ENCODE peak calls at places on chromosome 19, in seven cellular contexts. One of them, this sample, is unnamed.
A peak's percentile ranks its signal among the peaks of the same experiment; 100 is the strongest.

GRCh38 chr19:48403606-48404005 is 10.1 kb downstream of the GRIN2D start:
- DNase-seq in NCI-H345: peak; percentile 14
- DNase-seq in CD4-positive, alpha-beta memory T cell: peak; percentile 44
- DNase-seq in NCI-H748 treated with DMSO at 0.1 percent for 48 hours: no peak
- DNase-seq in activated naive CD4-positive, alpha-beta T cell treated with anti-CD3 and anti-CD28 coated beads, Interleukin-2, amount 10 ng/mL, durations not matched to agents 7 days and 5 days: peak; percentile 74
- DNase-seq in kidney epithelial cell: no peak
- DNase-seq in T-helper 17 cell: peak; percentile 28
- DNase-seq in this sample: peak; percentile 47

GRCh38 chr19:8248348-8249328 is 39.5 kb downstream of the CERS4 start:
- DNase-seq in CD4-positive, alpha-beta memory T cell: no peak
- DNase-seq in kidney epithelial cell: no peak
- DNase-seq in NCI-H748 treated with DMSO at 0.1 percent for 48 hours: no peak
- DNase-seq in T-helper 17 cell: no peak
- DNase-seq in activated naive CD4-positive, alpha-beta T cell treated with anti-CD3 and anti-CD28 coated beads, Interleukin-2, amount 10 ng/mL, durations not matched to agents 7 days and 5 days: no peak
- DNase-seq in NCI-H345: no peak
- DNase-seq in this sample: no peak

GRCh38 chr19:45159971-45160324 is 834 bp downstream of the NKPD1 start:
- DNase-seq in T-helper 17 cell: no peak
- DNase-seq in activated naive CD4-positive, alpha-beta T cell treated with anti-CD3 and anti-CD28 coated beads, Interleukin-2, amount 10 ng/mL, durations not matched to agents 7 days and 5 days: no peak
- DNase-seq in kidney epithelial cell: no peak
- DNase-seq in NCI-H748 treated with DMSO at 0.1 percent for 48 hours: no peak
- DNase-seq in NCI-H345: no peak
- DNase-seq in CD4-positive, alpha-beta memory T cell: no peak
- DNase-seq in this sample: no peak

GRCh38 chr19:7869453-7869909 is 4.7 kb downstream of the PRR36 start:
- DNase-seq in NCI-H345: no peak
- DNase-seq in activated naive CD4-positive, alpha-beta T cell treated with anti-CD3 and anti-CD28 coated beads, Interleukin-2, amount 10 ng/mL, durations not matched to agents 7 days and 5 days: peak; percentile 83
- DNase-seq in CD4-positive, alpha-beta memory T cell: peak; percentile 96
- DNase-seq in kidney epithelial cell: no peak
- DNase-seq in NCI-H748 treated with DMSO at 0.1 percent for 48 hours: no peak
- DNase-seq in T-helper 17 cell: peak; percentile 80
- DNase-seq in this sample: peak; percentile 81

GRCh38 chr19:49560358-49560900 is 19.9 kb downstream of the NOSIP start:
- DNase-seq in T-helper 17 cell: no peak
- DNase-seq in NCI-H748 treated with DMSO at 0.1 percent for 48 hours: no peak
- DNase-seq in kidney epithelial cell: no peak
- DNase-seq in CD4-positive, alpha-beta memory T cell: peak; percentile 56
- DNase-seq in activated naive CD4-positive, alpha-beta T cell treated with anti-CD3 and anti-CD28 coated beads, Interleukin-2, amount 10 ng/mL, durations not matched to agents 7 days and 5 days: peak; percentile 70
- DNase-seq in NCI-H345: no peak
- DNase-seq in this sample: peak; percentile 51

GRCh38 chr19:23804676-23805075 is 46.0 kb upstream of the ZNF681 start:
- DNase-seq in CD4-positive, alpha-beta memory T cell: no peak
- DNase-seq in T-helper 17 cell: no peak
- DNase-seq in NCI-H748 treated with DMSO at 0.1 percent for 48 hours: no peak
- DNase-seq in activated naive CD4-positive, alpha-beta T cell treated with anti-CD3 and anti-CD28 coated beads, Interleukin-2, amount 10 ng/mL, durations not matched to agents 7 days and 5 days: no peak
- DNase-seq in NCI-H345: no peak
- DNase-seq in kidney epithelial cell: no peak
- DNase-seq in this sample: no peak

GRCh38 chr19:49591731-49592485 is 926 bp downstream of the PRR12 start:
- DNase-seq in NCI-H345: peak; percentile 57
- DNase-seq in T-helper 17 cell: no peak
- DNase-seq in NCI-H748 treated with DMSO at 0.1 percent for 48 hours: no peak
- DNase-seq in activated naive CD4-positive, alpha-beta T cell treated with anti-CD3 and anti-CD28 coated beads, Interleukin-2, amount 10 ng/mL, durations not matched to agents 7 days and 5 days: peak; percentile 66
- DNase-seq in kidney epithelial cell: no peak
- DNase-seq in CD4-positive, alpha-beta memory T cell: peak; percentile 52
- DNase-seq in this sample: peak; percentile 62

GRCh38 chr19:35112995-35113693 is 2.5 kb upstream of the FXYD3 start:
- DNase-seq in NCI-H748 treated with DMSO at 0.1 percent for 48 hours: no peak
- DNase-seq in NCI-H345: no peak
- DNase-seq in kidney epithelial cell: no peak
- DNase-seq in CD4-positive, alpha-beta memory T cell: no peak
- DNase-seq in T-helper 17 cell: no peak
- DNase-seq in activated naive CD4-positive, alpha-beta T cell treated with anti-CD3 and anti-CD28 coated beads, Interleukin-2, amount 10 ng/mL, durations not matched to agents 7 days and 5 days: no peak
- DNase-seq in this sample: no peak

GRCh38 chr19:43452517-43453045 is 12.8 kb downstream of the LYPD3 start:
- DNase-seq in CD4-positive, alpha-beta memory T cell: no peak
- DNase-seq in NCI-H748 treated with DMSO at 0.1 percent for 48 hours: no peak
- DNase-seq in activated naive CD4-positive, alpha-beta T cell treated with anti-CD3 and anti-CD28 coated beads, Interleukin-2, amount 10 ng/mL, durations not matched to agents 7 days and 5 days: no peak
- DNase-seq in NCI-H345: no peak
- DNase-seq in T-helper 17 cell: no peak
- DNase-seq in kidney epithelial cell: no peak
- DNase-seq in this sample: no peak

GRCh38 chr19:10294368-10294697 is 4.6 kb downstream of the ICAM5 start:
- DNase-seq in activated naive CD4-positive, alpha-beta T cell treated with anti-CD3 and anti-CD28 coated beads, Interleukin-2, amount 10 ng/mL, durations not matched to agents 7 days and 5 days: no peak
- DNase-seq in NCI-H345: no peak
- DNase-seq in T-helper 17 cell: no peak
- DNase-seq in CD4-positive, alpha-beta memory T cell: no peak
- DNase-seq in NCI-H748 treated with DMSO at 0.1 percent for 48 hours: no peak
- DNase-seq in kidney epithelial cell: no peak
- DNase-seq in this sample: no peak

GRCh38 chr19:12647490-12648071 is 19.0 kb downstream of the MAN2B1 start:
- DNase-seq in CD4-positive, alpha-beta memory T cell: no peak
- DNase-seq in kidney epithelial cell: no peak
- DNase-seq in activated naive CD4-positive, alpha-beta T cell treated with anti-CD3 and anti-CD28 coated beads, Interleukin-2, amount 10 ng/mL, durations not matched to agents 7 days and 5 days: no peak
- DNase-seq in NCI-H748 treated with DMSO at 0.1 percent for 48 hours: peak; percentile 2
- DNase-seq in NCI-H345: no peak
- DNase-seq in T-helper 17 cell: no peak
- DNase-seq in this sample: no peak

GRCh38 chr19:16095071-16095571 is 16.6 kb upstream of the RAB8A start:
- DNase-seq in NCI-H345: no peak
- DNase-seq in CD4-positive, alpha-beta memory T cell: no peak
- DNase-seq in NCI-H748 treated with DMSO at 0.1 percent for 48 hours: no peak
- DNase-seq in activated naive CD4-positive, alpha-beta T cell treated with anti-CD3 and anti-CD28 coated beads, Interleukin-2, amount 10 ng/mL, durations not matched to agents 7 days and 5 days: no peak
- DNase-seq in kidney epithelial cell: no peak
- DNase-seq in T-helper 17 cell: no peak
- DNase-seq in this sample: no peak

GRCh38 chr19:29810504-29810871 is 1.3 kb upstream of the CCNE1 start:
- DNase-seq in T-helper 17 cell: no peak
- DNase-seq in CD4-positive, alpha-beta memory T cell: peak; percentile 6
- DNase-seq in activated naive CD4-positive, alpha-beta T cell treated with anti-CD3 and anti-CD28 coated beads, Interleukin-2, amount 10 ng/mL, durations not matched to agents 7 days and 5 days: no peak
- DNase-seq in kidney epithelial cell: no peak
- DNase-seq in NCI-H748 treated with DMSO at 0.1 percent for 48 hours: no peak
- DNase-seq in NCI-H345: peak; percentile 65
- DNase-seq in this sample: no peak

GRCh38 chr19:53944416-53944815 is 18.3 kb upstream of the CACNG8 start:
- DNase-seq in NCI-H748 treated with DMSO at 0.1 percent for 48 hours: no peak
- DNase-seq in kidney epithelial cell: no peak
- DNase-seq in activated naive CD4-positive, alpha-beta T cell treated with anti-CD3 and anti-CD28 coated beads, Interleukin-2, amount 10 ng/mL, durations not matched to agents 7 days and 5 days: no peak
- DNase-seq in T-helper 17 cell: no peak
- DNase-seq in NCI-H345: no peak
- DNase-seq in CD4-positive, alpha-beta memory T cell: no peak
- DNase-seq in this sample: no peak

GRCh38 chr19:18223860-18224524 is 2.2 kb downstream of the PDE4C start:
- DNase-seq in CD4-positive, alpha-beta memory T cell: peak; percentile 20
- DNase-seq in T-helper 17 cell: no peak
- DNase-seq in activated naive CD4-positive, alpha-beta T cell treated with anti-CD3 and anti-CD28 coated beads, Interleukin-2, amount 10 ng/mL, durations not matched to agents 7 days and 5 days: peak; percentile 40
- DNase-seq in NCI-H345: peak; percentile 8
- DNase-seq in kidney epithelial cell: no peak
- DNase-seq in NCI-H748 treated with DMSO at 0.1 percent for 48 hours: no peak
- DNase-seq in this sample: no peak

GRCh38 chr19:409515-410242 is 732 bp upstream of the C2CD4C start:
- DNase-seq in kidney epithelial cell: no peak
- DNase-seq in CD4-positive, alpha-beta memory T cell: no peak
- DNase-seq in NCI-H748 treated with DMSO at 0.1 percent for 48 hours: peak; percentile 59
- DNase-seq in T-helper 17 cell: no peak
- DNase-seq in NCI-H345: peak; percentile 49
- DNase-seq in activated naive CD4-positive, alpha-beta T cell treated with anti-CD3 and anti-CD28 coated beads, Interleukin-2, amount 10 ng/mL, durations not matched to agents 7 days and 5 days: no peak
- DNase-seq in this sample: peak; percentile 15

GRCh38 chr19:4795400-4795799 is 3.9 kb downstream of the FEM1A start:
- DNase-seq in kidney epithelial cell: no peak
- DNase-seq in T-helper 17 cell: no peak
- DNase-seq in NCI-H345: no peak
- DNase-seq in NCI-H748 treated with DMSO at 0.1 percent for 48 hours: no peak
- DNase-seq in CD4-positive, alpha-beta memory T cell: no peak
- DNase-seq in activated naive CD4-positive, alpha-beta T cell treated with anti-CD3 and anti-CD28 coated beads, Interleukin-2, amount 10 ng/mL, durations not matched to agents 7 days and 5 days: no peak
- DNase-seq in this sample: no peak

GRCh38 chr19:46388311-46389095 is 24.9 kb downstream of the CCDC8 start:
- DNase-seq in activated naive CD4-positive, alpha-beta T cell treated with anti-CD3 and anti-CD28 coated beads, Interleukin-2, amount 10 ng/mL, durations not matched to agents 7 days and 5 days: peak; percentile 17
- DNase-seq in kidney epithelial cell: no peak
- DNase-seq in NCI-H345: no peak
- DNase-seq in NCI-H748 treated with DMSO at 0.1 percent for 48 hours: no peak
- DNase-seq in CD4-positive, alpha-beta memory T cell: no peak
- DNase-seq in T-helper 17 cell: no peak
- DNase-seq in this sample: no peak

GRCh38 chr19:27858981-27859581 is 1353.9 kb downstream of the UQCRFS1 start:
- DNase-seq in NCI-H345: no peak
- DNase-seq in activated naive CD4-positive, alpha-beta T cell treated with anti-CD3 and anti-CD28 coated beads, Interleukin-2, amount 10 ng/mL, durations not matched to agents 7 days and 5 days: no peak
- DNase-seq in T-helper 17 cell: no peak
- DNase-seq in kidney epithelial cell: no peak
- DNase-seq in CD4-positive, alpha-beta memory T cell: no peak
- DNase-seq in NCI-H748 treated with DMSO at 0.1 percent for 48 hours: no peak
- DNase-seq in this sample: no peak

GRCh38 chr19:35760711-35761349 is 2.9 kb downstream of the PROSER3 start:
- DNase-seq in CD4-positive, alpha-beta memory T cell: no peak
- DNase-seq in kidney epithelial cell: no peak
- DNase-seq in T-helper 17 cell: no peak
- DNase-seq in NCI-H345: no peak
- DNase-seq in NCI-H748 treated with DMSO at 0.1 percent for 48 hours: no peak
- DNase-seq in activated naive CD4-positive, alpha-beta T cell treated with anti-CD3 and anti-CD28 coated beads, Interleukin-2, amount 10 ng/mL, durations not matched to agents 7 days and 5 days: no peak
- DNase-seq in this sample: no peak